ENCODE peak calls at places on chromosomes 7 and 10, in nine cellular contexts. F, N, V, J, U, W, B, K and Y are unnamed samples.

GRCh38 chr10:22779331-22780019 is 65.1 kb upstream of the PIP4K2A start:
- DNase-seq in F (no peak), N (no peak), V (no peak), J (no peak), U (no peak), W (no peak), B (no peak), K (no peak), Y (no peak)

GRCh38 chr7:143049380-143049779 is 2.8 kb upstream of the OR6V1 start:
- DNase-seq in F (no peak), N (no peak), V (no peak), J (no peak), U (peak; percentile 53), W (no peak), B (peak; percentile 16), K (no peak), Y (no peak)

GRCh38 chr10:10677479-10677878 is 340.2 kb upstream of the CELF2 start:
- DNase-seq in F (peak; percentile 43), N (peak; percentile 91), V (no peak), J (no peak), U (peak; percentile 44), W (peak; percentile 55), B (peak; percentile 56), K (no peak), Y (no peak)

GRCh38 chr7:128067983-128068382 is 36.7 kb upstream of the LRRC4 start:
- DNase-seq in F (no peak), N (no peak), V (no peak), J (no peak), U (no peak), W (no peak), B (no peak), K (no peak), Y (no peak)

GRCh38 chr10:13956826-13957225 is 370.1 kb downstream of the PRPF18 start:
- DNase-seq in F (peak; percentile 51), N (peak; percentile 94), V (no peak), J (peak; percentile 52), U (peak; percentile 74), W (peak; percentile 29), B (peak; percentile 83), K (no peak), Y (no peak)

GRCh38 chr10:47449102-47449978 is 34.6 kb downstream of the ANXA8 start:
- DNase-seq in F (no peak), N (no peak), V (no peak), J (no peak), U (no peak), W (no peak), B (no peak), K (no peak), Y (no peak)

GRCh38 chr7:141754939-141755338 is 9.0 kb upstream of the TAS2R3 start:
- DNase-seq in F (peak; percentile 41), N (peak; percentile 33), V (no peak), J (no peak), U (no peak), W (no peak), B (no peak), K (no peak), Y (no peak)

GRCh38 chr7:98105942-98106544 is 619 bp upstream of the LMTK2 start:
- DNase-seq in F (peak; percentile 28), N (no peak), V (no peak), J (no peak), U (no peak), W (peak; percentile 64), B (no peak), K (no peak), Y (peak; percentile 6)

GRCh38 chr7:102456327-102456726 is 8.3 kb downstream of the ALKBH4 start:
- DNase-seq in F (no peak), N (peak; percentile 29), V (no peak), J (no peak), U (no peak), W (no peak), B (no peak), K (no peak), Y (no peak)

GRCh38 chr7:66142996-66143395 is 28.3 kb downstream of the CRCP start:
- DNase-seq in F (no peak), N (no peak), V (no peak), J (no peak), U (no peak), W (no peak), B (no peak), K (no peak), Y (no peak)

GRCh38 chr10:100836891-100837290 is 75.9 kb upstream of the SLF2 start:
- DNase-seq in F (no peak), N (no peak), V (no peak), J (no peak), U (no peak), W (no peak), B (no peak), K (no peak), Y (no peak)

GRCh38 chr7:99016196-99016595 is 127.7 kb downstream of the SMURF1 start:
- DNase-seq in F (no peak), N (no peak), V (no peak), J (no peak), U (no peak), W (no peak), B (no peak), K (no peak), Y (no peak)

GRCh38 chr10:128373831-128374230 is 247.6 kb upstream of the MKI67 start:
- DNase-seq in F (no peak), N (no peak), V (no peak), J (no peak), U (no peak), W (no peak), B (no peak), K (no peak), Y (no peak)

GRCh38 chr10:69043931-69044531 is 43.9 kb upstream of the SRGN start:
- DNase-seq in F (no peak), N (no peak), V (no peak), J (no peak), U (no peak), W (no peak), B (no peak), K (peak; percentile 47), Y (peak; percentile 15)

GRCh38 chr10:81722405-81722804 is 152.6 kb upstream of the NRG3 start:
- DNase-seq in F (no peak), N (no peak), V (no peak), J (no peak), U (no peak), W (no peak), B (no peak), K (no peak), Y (no peak)

GRCh38 chr10:36266923-36267322 is 624.8 kb upstream of the FZD8 start:
- DNase-seq in F (no peak), N (no peak), V (no peak), J (no peak), U (no peak), W (no peak), B (no peak), K (no peak), Y (no peak)

GRCh38 chr10:124917168-124917938 is 24.6 kb upstream of the ZRANB1 start:
- DNase-seq in F (peak; percentile 67), N (peak; percentile 45), V (peak; percentile 28), J (no peak), U (peak; percentile 36), W (peak; percentile 45), B (peak; percentile 38), K (peak; percentile 71), Y (no peak)

GRCh38 chr10:116304923-116305322 is 19.3 kb upstream of the CCDC172 start:
- DNase-seq in F (no peak), N (no peak), V (no peak), J (no peak), U (no peak), W (no peak), B (no peak), K (no peak), Y (no peak)
- H3K9me3 ChIP-seq in F (no peaks in the 10 kb centered on the region), N (no peaks in the 10 kb centered on the region), V (no peaks in the 10 kb centered on the region), J (no peaks in the 10 kb centered on the region), U (peaks cover 9% of the 10 kb centered on the region), W (no peaks in the 10 kb centered on the region), B (no peaks in the 10 kb centered on the region), K (no peaks in the 10 kb centered on the region), Y (no peaks in the 10 kb centered on the region)

DNA sequence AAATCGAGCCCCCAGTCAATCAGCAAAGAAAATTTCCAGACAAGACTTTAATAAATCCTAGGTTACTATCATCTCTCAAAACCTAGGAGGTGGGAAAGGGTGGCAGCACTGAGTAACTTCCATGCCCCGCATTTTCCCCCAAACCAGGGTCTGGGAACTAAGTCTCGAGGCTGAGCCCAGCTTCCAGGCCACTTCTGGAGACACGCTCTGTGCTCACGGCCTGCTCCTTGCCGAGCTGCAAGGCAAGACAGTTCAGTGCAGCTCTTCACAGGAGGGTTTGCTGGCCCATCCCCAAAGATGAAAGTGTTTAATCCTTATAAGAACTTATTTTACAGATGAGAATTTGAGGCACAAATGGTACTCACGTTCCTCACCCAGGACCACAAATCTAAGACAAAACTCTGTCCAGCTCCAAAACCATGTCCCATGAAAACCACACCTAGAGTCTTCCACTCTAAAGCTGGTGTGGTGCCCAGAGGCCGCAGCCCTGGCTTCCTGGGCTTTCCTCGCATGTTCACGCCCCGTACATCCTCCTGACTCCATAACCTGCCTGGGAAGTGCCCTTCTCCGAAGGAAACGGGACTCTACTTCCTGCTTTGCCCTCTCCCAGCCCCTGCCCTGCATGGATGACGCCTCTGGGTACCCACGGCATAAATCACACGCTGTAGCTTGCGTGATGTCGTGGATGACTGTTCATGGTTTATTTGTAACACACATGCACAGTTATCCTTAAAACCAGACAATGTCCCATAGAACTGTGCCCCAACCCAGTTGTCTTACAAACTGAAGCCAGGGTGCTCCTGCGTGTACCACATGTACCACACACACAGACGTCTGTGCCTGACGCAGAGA is 201.2 kb downstream of the DIP2C start:
- DNase-seq in F (no peak), N (no peak), V (no peak), J (no peak), U (no peak), W (no peak), B (no peak), K (no peak), Y (no peak)
- H3K27ac ChIP-seq in F (no peak overlapping the region), N (no peak overlapping the region), V (no peak overlapping the region), J (no peak overlapping the region), U (no peak overlapping the region), W (peak overlapping the region; percentile 66), B (no peak overlapping the region), K (no peak overlapping the region), Y (no peak overlapping the region)

GRCh38 chr7:138738551-138739335 is 37.6 kb upstream of the SVOPL start:
- DNase-seq in F (peak; percentile 92), N (peak; percentile 90), V (peak; percentile 76), J (peak; percentile 19), U (peak; percentile 78), W (peak; percentile 85), B (peak; percentile 75), K (peak; percentile 79), Y (peak; percentile 83)
- H3K9me3 ChIP-seq in F (peaks cover 3% of the 10 kb centered on the region), N (no peaks in the 10 kb centered on the region), V (no peaks in the 10 kb centered on the region), J (no peaks in the 10 kb centered on the region), U (no peaks in the 10 kb centered on the region), W (no peaks in the 10 kb centered on the region), B (no peaks in the 10 kb centered on the region), K (no peaks in the 10 kb centered on the region), Y (no peaks in the 10 kb centered on the region)

DNA sequence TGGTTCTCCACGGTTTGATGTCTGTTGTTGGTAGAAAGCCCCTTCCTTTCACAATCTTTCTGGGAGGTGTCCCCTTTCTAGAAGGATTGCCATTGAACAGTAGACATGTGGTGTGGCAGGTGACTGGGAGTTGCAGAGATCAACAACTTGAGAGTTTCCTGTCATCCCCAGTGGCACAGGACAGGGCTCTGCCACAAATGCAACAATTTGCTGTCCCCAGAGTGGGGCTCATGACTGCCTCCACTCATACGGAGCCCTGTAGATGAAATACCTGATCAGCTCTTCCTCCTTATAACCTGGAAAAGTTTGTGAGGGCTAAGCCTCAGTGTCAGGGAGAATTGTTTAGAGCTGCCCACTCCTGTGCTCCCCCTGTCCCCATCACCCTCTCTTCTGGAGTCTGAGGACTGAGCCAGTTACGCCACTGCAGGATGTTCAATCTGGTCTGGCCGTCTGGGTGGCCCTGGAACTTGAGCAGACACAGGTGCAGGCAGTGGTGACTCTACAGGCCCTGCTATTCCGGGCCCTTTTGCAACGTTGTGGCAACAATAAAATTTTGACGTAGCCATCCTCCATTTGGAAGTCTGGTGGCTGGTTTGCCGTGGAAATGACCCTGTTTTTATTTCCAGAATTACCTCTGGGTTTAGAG is 6.5 kb downstream of the DBNL start:
- DNase-seq in F (no peak), N (no peak), V (no peak), J (no peak), U (no peak), W (no peak), B (no peak), K (no peak), Y (no peak)
- H3K27ac ChIP-seq in F (no peak overlapping the region), N (no peak overlapping the region), V (peak overlapping the region; percentile 7), J (no peak overlapping the region), U (peak overlapping the region; percentile 53), W (no peak overlapping the region), B (no peak overlapping the region), K (no peak overlapping the region), Y (peak overlapping the region; percentile 40)